ENCODE peak calls at places on chromosome 3, in six cellular contexts. Q is tibial nerve, N is thoracic aorta, Y is H9, T is GM13976, H is Peyer's patch. V is an unnamed sample.
A peak's percentile ranks its signal among the peaks of the same experiment; 100 is the strongest.

GRCh38 chr3:38127611-38128302 is 9.2 kb downstream of the ACAA1 start:
- DNase-seq in N (no peak), T (no peak), Y (no peak), H (no peak), Q (no peak), V (no peak)

GRCh38 chr3:52685285-52685704 is 418 bp downstream of the PBRM1 start:
- DNase-seq in H (peak; percentile 91), Q (peak; percentile 45), Y (peak; percentile 84), T (peak; percentile 94), N (peak; percentile 12), V (peak; percentile 94)

GRCh38 chr3:187267306-187267705 is 24.2 kb downstream of the MASP1 start:
- DNase-seq in T (no peak), Q (no peak), H (no peak), Y (no peak), N (no peak), V (no peak)

GRCh38 chr3:51955175-51955892 is at the start of gene GPR62:
- DNase-seq in N (no peak), Y (no peak), T (no peak), H (no peak), Q (no peak), V (no peak)

GRCh38 chr3:72087420-72087819 is 302.5 kb upstream of the PROK2 start:
- DNase-seq in Y (no peak), T (no peak), H (no peak), Q (no peak), N (no peak), V (no peak)

GRCh38 chr3:146308682-146309081 is 57.8 kb upstream of the PLSCR4 start:
- DNase-seq in H (no peak), Y (no peak), T (no peak), N (no peak), Q (no peak), V (no peak)

GRCh38 chr3:136532766-136533165 is 219.4 kb downstream of the STAG1 start:
- DNase-seq in T (no peak), Q (no peak), N (no peak), Y (no peak), H (no peak), V (no peak)

GRCh38 chr3:71121429-71122167 is 461.9 kb downstream of the FOXP1 start:
- DNase-seq in T (no peak), Y (no peak), N (no peak), Q (no peak), H (no peak), V (no peak)

GRCh38 chr3:37183976-37184375 is 9.6 kb upstream of the LRRFIP2 start:
- DNase-seq in Y (no peak), H (no peak), N (no peak), Q (no peak), T (no peak), V (no peak)

GRCh38 chr3:133691410-133692107 is 29.8 kb upstream of the TOPBP1 start:
- DNase-seq in Q (no peak), N (no peak), H (no peak), T (no peak), Y (no peak), V (no peak)

GRCh38 chr3:112358311-112358780 is 25.4 kb downstream of the CD200 start:
- DNase-seq in N (no peak), H (no peak), Q (no peak), T (peak; percentile 30), Y (no peak), V (no peak)

GRCh38 chr3:182142928-182143327 is 431.2 kb downstream of the SOX2 start:
- DNase-seq in T (no peak), N (no peak), Q (no peak), H (no peak), Y (peak; percentile 38), V (no peak)

GRCh38 chr3:185332026-185332735 is 30.8 kb upstream of the MAP3K13 start:
- DNase-seq in H (no peak), Q (no peak), T (peak; percentile 55), N (no peak), Y (no peak), V (peak; percentile 48)

GRCh38 chr3:62833538-62833937 is 41.7 kb downstream of the CADPS start:
- DNase-seq in Y (no peak), T (no peak), H (no peak), N (no peak), Q (no peak), V (peak; percentile 3)

GRCh38 chr3:20043398-20043797 is 3.2 kb downstream of the KAT2B start:
- DNase-seq in T (peak; percentile 37), Q (peak; percentile 78), N (peak; percentile 53), Y (no peak), H (peak; percentile 86), V (peak; percentile 44)

GRCh38 chr3:129942296-129942695 is 32.2 kb upstream of the TRH start:
- DNase-seq in T (peak; percentile 75), Y (peak; percentile 87), H (peak; percentile 61), Q (peak; percentile 26), N (no peak), V (peak; percentile 75)

GRCh38 chr3:53226142-53226840 is 29.5 kb downstream of the TKT start:
- DNase-seq in Y (peak; percentile 22), T (no peak), N (no peak), H (no peak), Q (no peak), V (no peak)

GRCh38 chr3:10437995-10438901 is 67.1 kb downstream of the ATP2B2 start:
- DNase-seq in Q (no peak), H (peak; percentile 24), Y (no peak), T (no peak), N (no peak), V (no peak)

GRCh38 chr3:172140499-172141391 is 101.4 kb downstream of the FNDC3B start:
- DNase-seq in Y (no peak), N (no peak), T (no peak), H (peak; percentile 63), Q (no peak), V (no peak)

GRCh38 chr3:37224879-37225278 is 50.5 kb upstream of the LRRFIP2 start:
- DNase-seq in Q (no peak), H (no peak), N (no peak), Y (no peak), T (no peak), V (no peak)

GRCh38 chr3:192904632-192905289 is 12.9 kb downstream of the MB21D2 start:
- DNase-seq in N (no peak), H (no peak), T (no peak), Y (no peak), Q (no peak), V (no peak)

GRCh38 chr3:41688595-41689380 is 273.1 kb downstream of the ULK4 start:
- DNase-seq in N (no peak), Q (no peak), T (no peak), H (no peak), Y (no peak), V (no peak)

GRCh38 chr3:23762214-23763039 is 43.3 kb upstream of the UBE2E1 start:
- DNase-seq in Y (no peak), N (no peak), T (peak; percentile 81), H (no peak), Q (no peak), V (peak; percentile 83)

GRCh38 chr3:111200027-111200426 is 128.4 kb downstream of the NECTIN3 start:
- DNase-seq in T (no peak), H (no peak), Q (no peak), Y (no peak), N (no peak), V (no peak)

GRCh38 chr3:189513281-189514151 is 117.7 kb upstream of the TP63 start:
- DNase-seq in Q (no peak), T (no peak), H (no peak), N (no peak), Y (no peak), V (no peak)

GRCh38 chr3:178097576-178097975 is 438.7 kb upstream of the KCNMB2 start:
- DNase-seq in N (no peak), H (no peak), T (no peak), Y (no peak), Q (no peak), V (no peak)

GRCh38 chr3:83740504-83740903 is 1218.3 kb upstream of the CADM2 start:
- DNase-seq in H (no peak), N (no peak), T (no peak), Y (no peak), Q (no peak), V (no peak)
- TF ChIP-seq CTCF in H (no peak), N (no peak), T (no peak), Y (no peak), Q (no peak), V (no peak)

GRCh38 chr3:60391292-60391691 is 860.0 kb downstream of the FHIT start:
- DNase-seq in Y (no peak), N (no peak), H (no peak), Q (no peak), T (no peak), V (no peak)

GRCh38 chr3:60393946-60394345 is 857.3 kb downstream of the FHIT start:
- DNase-seq in N (no peak), Y (no peak), Q (no peak), H (no peak), T (no peak), V (no peak)

GRCh38 chr3:60395173-60395762 is 856.0 kb downstream of the FHIT start:
- DNase-seq in Y (no peak), Q (no peak), N (no peak), H (no peak), T (no peak), V (no peak)

DNA sequence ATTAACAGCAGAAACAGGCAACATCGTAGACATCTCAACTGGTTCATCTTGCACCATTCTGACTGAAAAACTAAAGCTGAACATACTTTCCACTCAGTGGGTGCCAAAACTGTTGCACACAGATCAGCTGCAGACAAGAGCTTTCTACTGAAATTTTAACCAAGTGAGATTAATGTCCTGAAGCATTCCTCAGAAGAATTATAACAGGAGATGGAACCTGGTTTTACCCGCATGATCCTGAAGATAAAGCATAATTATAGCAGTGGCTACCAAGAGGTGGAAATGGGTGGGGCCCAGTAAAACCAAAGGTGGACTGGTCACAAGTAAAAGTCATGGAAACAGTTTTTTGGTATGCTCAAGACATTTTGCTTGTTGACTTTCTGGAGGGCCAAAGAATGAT is 858.8 kb downstream of the FHIT start:
- DNase-seq in Y (no peak), Q (no peak), N (no peak), T (no peak), H (no peak), V (no peak)
- TF ChIP-seq CTCF in Y (no peak), Q (no peak), N (no peak), T (no peak), H (no peak), V (no peak)

DNA sequence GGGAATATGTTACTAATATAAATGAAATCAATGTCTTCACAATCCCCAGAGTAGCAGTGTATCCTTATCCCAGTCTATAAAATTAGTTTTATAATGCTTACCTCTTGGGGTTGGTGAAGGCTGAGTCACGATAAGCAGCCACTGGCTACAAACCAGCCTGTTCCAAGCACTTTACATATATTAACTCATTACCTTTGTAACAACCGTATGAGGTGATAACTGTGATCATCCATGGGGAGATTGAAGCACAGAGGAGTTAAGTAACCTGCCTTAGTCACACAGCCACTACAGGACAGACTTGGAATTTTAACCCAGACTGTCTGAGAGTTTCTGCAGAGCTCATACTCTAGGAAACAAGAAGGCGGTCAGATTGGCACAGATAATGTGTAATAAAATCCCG is 43.3 kb upstream of the MITF start:
- DNase-seq in H (no peak), Y (no peak), N (no peak), Q (no peak), T (no peak), V (no peak)
- TF ChIP-seq CTCF in H (no peak), Y (no peak), N (no peak), Q (no peak), T (no peak), V (no peak)

DNA sequence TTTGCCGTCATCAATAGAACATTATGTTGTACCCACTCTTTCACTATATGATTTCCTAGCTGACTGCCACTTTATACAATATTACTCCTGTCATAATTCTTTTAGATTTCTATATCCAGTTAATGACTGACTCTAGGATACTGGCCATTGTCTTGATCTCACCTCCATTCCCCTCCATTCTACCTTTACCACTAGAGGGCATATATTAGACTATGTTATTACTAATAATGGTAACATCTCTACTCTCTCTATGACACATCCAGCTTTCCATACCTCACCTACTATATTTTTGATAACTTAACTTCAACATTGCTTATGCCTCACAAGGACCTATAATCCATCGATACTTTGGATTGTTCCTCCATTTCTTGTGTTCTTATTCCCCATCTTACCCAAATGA is 31.4 kb upstream of the POU1F1 start:
- DNase-seq in H (no peak), N (no peak), T (no peak), Q (no peak), Y (no peak), V (no peak)
- TF ChIP-seq CTCF in H (no peak), N (no peak), T (no peak), Q (no peak), Y (peak; percentile 61), V (peak; percentile 8)